ENCODE peak calls at places on chromosome 3, in seven cellular contexts. F, G, N, C, W, K and U are unnamed samples.
A peak's percentile ranks its signal among the peaks of the same experiment; 100 is the strongest.

GRCh38 chr3:189307963-189308362 is 136.2 kb downstream of the TPRG1 start:
- DNase-seq in N (no peak), G (no peak), F (no peak), K (peak; percentile 44), C (no peak), W (no peak), U (no peak)

GRCh38 chr3:48187579-48188265 is 495 bp downstream of the CDC25A start:
- DNase-seq in N (peak; percentile 61), W (no peak), F (peak; percentile 69), K (no peak), G (no peak), C (peak; percentile 26), U (no peak)

GRCh38 chr3:128950223-128950938 is 43.5 kb downstream of the CFAP92 start:
- DNase-seq in F (no peak), G (peak; percentile 46), N (no peak), C (no peak), W (no peak), K (no peak), U (no peak)

GRCh38 chr3:128404276-128405062 is 62.2 kb downstream of the DNAJB8 start:
- DNase-seq in K (no peak), C (no peak), F (no peak), W (no peak), G (no peak), N (no peak), U (no peak)

GRCh38 chr3:13484861-13485590 is 4.9 kb downstream of the HDAC11 start:
- DNase-seq in C (no peak), G (peak; percentile 61), F (peak; percentile 83), W (no peak), K (no peak), N (peak; percentile 94), U (no peak)

GRCh38 chr3:82030932-82031331 is 269.5 kb upstream of the GBE1 start:
- DNase-seq in K (no peak), F (no peak), G (no peak), C (no peak), W (no peak), N (no peak), U (no peak)

GRCh38 chr3:43316783-43317460 is 30.6 kb downstream of the SNRK start:
- DNase-seq in F (no peak), K (no peak), N (no peak), G (no peak), W (no peak), C (no peak), U (no peak)

GRCh38 chr3:184241447-184242296 is 7.1 kb downstream of the ALG3 start:
- DNase-seq in N (peak; percentile 79), F (peak; percentile 49), C (no peak), W (no peak), K (no peak), G (peak; percentile 36), U (peak; percentile 48)

GRCh38 chr3:65905648-65906211 is 133.0 kb downstream of the MAGI1 start:
- DNase-seq in F (no peak), W (no peak), K (no peak), N (no peak), C (no peak), G (no peak), U (no peak)

GRCh38 chr3:183975981-183976662 is 41.6 kb downstream of the ABCC5 start:
- DNase-seq in K (no peak), C (no peak), N (no peak), W (no peak), F (no peak), G (no peak), U (no peak)

GRCh38 chr3:194423317-194423716 is 24.3 kb upstream of the GP5 start:
- DNase-seq in W (no peak), G (no peak), C (no peak), K (no peak), N (no peak), F (no peak), U (no peak)

GRCh38 chr3:24493951-24494615 is 567 bp downstream of the THRB start:
- DNase-seq in C (peak; percentile 41), K (no peak), N (peak; percentile 70), W (no peak), F (peak; percentile 84), G (peak; percentile 4), U (no peak)

GRCh38 chr3:13728487-13728886 is 151.4 kb downstream of the WNT7A start:
- DNase-seq in N (no peak), F (no peak), G (no peak), W (no peak), C (no peak), K (no peak), U (no peak)

GRCh38 chr3:70982700-70983140 is 600.8 kb downstream of the FOXP1 start:
- DNase-seq in N (no peak), F (peak; percentile 15), W (peak; percentile 41), C (peak; percentile 14), G (peak; percentile 86), K (no peak), U (no peak)

GRCh38 chr3:23669541-23670255 is 136.1 kb upstream of the UBE2E1 start:
- DNase-seq in F (no peak), K (no peak), G (no peak), C (no peak), W (no peak), N (no peak), U (no peak)

GRCh38 chr3:42190701-42191442 is 75.1 kb downstream of the CCK start:
- DNase-seq in F (no peak), G (peak; percentile 72), W (no peak), C (peak; percentile 70), K (no peak), N (no peak), U (peak; percentile 62)

GRCh38 chr3:183260167-183260904 is 7.3 kb downstream of the B3GNT5 start:
- DNase-seq in W (no peak), N (no peak), C (no peak), K (no peak), F (no peak), G (no peak), U (no peak)

GRCh38 chr3:190404715-190405114 is 16.8 kb downstream of the CLDN16 start:
- DNase-seq in N (no peak), C (no peak), F (no peak), G (no peak), W (no peak), K (no peak), U (no peak)

GRCh38 chr3:154022603-154023002 is 98.6 kb upstream of the ARHGEF26 start:
- DNase-seq in G (no peak), W (no peak), C (no peak), N (no peak), K (no peak), F (no peak), U (no peak)

GRCh38 chr3:20111836-20112235 is 71.6 kb downstream of the KAT2B start:
- DNase-seq in F (no peak), N (no peak), G (no peak), K (no peak), W (no peak), C (no peak), U (no peak)

GRCh38 chr3:48433472-48434118 is 3.7 kb upstream of the PLXNB1 start:
- DNase-seq in F (no peak), C (no peak), K (no peak), G (peak; percentile 92), N (peak; percentile 79), W (no peak), U (no peak)

GRCh38 chr3:69671082-69671952 is 67.9 kb upstream of the MITF start:
- DNase-seq in K (no peak), C (peak; percentile 20), G (peak; percentile 73), F (no peak), W (no peak), N (no peak), U (peak; percentile 44)

GRCh38 chr3:126517986-126518778 is 609 bp upstream of the UROC1 start:
- DNase-seq in N (peak; percentile 38), K (no peak), W (no peak), C (no peak), F (no peak), G (no peak), U (no peak)

GRCh38 chr3:110341047-110341446 is 730.6 kb upstream of the NECTIN3 start:
- DNase-seq in K (no peak), F (no peak), N (no peak), G (peak; percentile 28), W (no peak), C (no peak), U (no peak)

GRCh38 chr3:14138109-14138877 is 13.4 kb downstream of the TMEM43 start:
- DNase-seq in G (no peak), N (no peak), W (no peak), F (no peak), C (no peak), K (no peak), U (no peak)

GRCh38 chr3:87895983-87896382 is 162.8 kb downstream of the CGGBP1 start:
- DNase-seq in K (no peak), G (no peak), W (no peak), C (no peak), F (no peak), N (no peak), U (no peak)

GRCh38 chr3:25831578-25831977 is 41.7 kb downstream of the OXSM start:
- DNase-seq in F (no peak), K (no peak), G (peak; percentile 45), C (no peak), W (no peak), N (no peak), U (no peak)
- TF ChIP-seq CTCF in F (no peak), K (no peak), G (peak; percentile 47), C (peak; percentile 19), W (peak; percentile 50), N (no peak), U (peak; percentile 28)

GRCh38 chr3:143436231-143436930 is 316.8 kb downstream of the CHST2 start:
- DNase-seq in F (no peak), C (no peak), K (no peak), G (peak; percentile 6), N (no peak), W (no peak), U (no peak)
- TF ChIP-seq CTCF in F (no peak), C (no peak), K (no peak), G (no peak), N (no peak), W (no peak), U (no peak)

GRCh38 chr3:123447749-123448502 is 964 bp downstream of the ADCY5 start:
- DNase-seq in K (no peak), N (peak; percentile 64), G (no peak), F (peak; percentile 55), W (no peak), C (peak; percentile 44), U (peak; percentile 79)
- TF ChIP-seq CTCF in K (peak; percentile 5), N (no peak), G (no peak), F (no peak), W (no peak), C (peak; percentile 54), U (peak; percentile 55)

DNA sequence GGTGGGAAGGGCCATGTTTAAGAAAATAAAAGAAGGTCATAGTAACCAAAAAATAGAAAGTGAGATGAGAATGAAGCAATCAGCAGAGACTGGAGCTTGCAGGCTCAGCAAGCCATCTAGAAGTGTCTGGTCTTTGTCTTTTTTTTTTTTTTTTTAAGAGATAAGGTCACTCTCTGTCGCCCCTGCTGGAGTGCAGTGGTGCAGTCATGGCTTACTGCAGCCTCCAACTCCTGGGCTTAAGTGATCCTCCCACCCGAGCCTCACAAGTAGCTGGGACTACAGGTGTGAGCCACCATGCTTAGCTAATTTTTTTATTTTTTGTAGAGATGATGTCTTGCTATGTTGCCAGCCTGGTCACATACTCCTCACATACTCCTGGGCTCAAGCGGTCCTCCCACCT is 36.2 kb downstream of the GXYLT2 start:
- DNase-seq in G (no peak), F (no peak), N (no peak), C (no peak), K (no peak), W (no peak), U (no peak)
- TF ChIP-seq CTCF in G (no peak), F (no peak), N (no peak), C (peak; percentile 15), K (peak; percentile 45), W (no peak), U (no peak)

GRCh38 chr3:186277268-186277909 is 84.6 kb downstream of the DGKG start:
- DNase-seq in G (peak; percentile 82), F (no peak), N (no peak), K (no peak), W (peak; percentile 49), C (no peak), U (no peak)
- TF ChIP-seq CTCF in G (peak; percentile 70), F (peak; percentile 53), N (peak; percentile 12), K (peak; percentile 1), W (peak; percentile 69), C (peak; percentile 73), U (no peak)